ENCODE peak calls at places on chromosome 15, in ten cellular contexts. O, P, G, A, V, R, N, H, C and M are unnamed samples.

GRCh38 chr15:31228980-31229826 is 97.4 kb upstream of the KLF13 start:
- DNase-seq in R (peak), N (peak), P (no peak), G (no peak), A (no peak), V (peak), H (no peak), O (peak), C (no peak), M (no peak)

GRCh38 chr15:34984884-34985630 is 3.0 kb downstream of the ZNF770 start:
- DNase-seq in G (peak), P (no peak), H (no peak), V (peak), N (no peak), R (no peak), O (no peak), C (no peak), A (no peak), M (no peak)

GRCh38 chr15:66946578-66947164 is 118.7 kb upstream of the SMAD3 start:
- DNase-seq in V (peak), C (peak), N (peak), O (peak), G (peak), A (peak), H (no peak), P (peak), R (peak), M (peak)

GRCh38 chr15:25783607-25784131 is 79.5 kb downstream of the ATP10A start:
- DNase-seq in N (no peak), R (no peak), A (peak), O (peak), P (peak), G (peak), C (peak), V (no peak), H (no peak), M (no peak)

GRCh38 chr15:58330836-58331561 is 100.8 kb upstream of the LIPC start:
- DNase-seq in R (no peak), C (no peak), H (no peak), A (no peak), P (no peak), G (no peak), V (peak), N (no peak), O (no peak), M (no peak)

GRCh38 chr15:27324871-27325270 is 353.9 kb downstream of the GABRG3 start:
- DNase-seq in O (no peak), N (no peak), G (no peak), C (no peak), A (no peak), R (no peak), V (no peak), P (no peak), H (no peak), M (no peak)

GRCh38 chr15:90362936-90363212 is 10.8 kb downstream of the ZNF774 start:
- DNase-seq in N (no peak), O (no peak), V (no peak), H (peak), C (no peak), R (no peak), P (no peak), A (peak), G (no peak), M (no peak)

GRCh38 chr15:101617390-101617965 is 34.7 kb downstream of the TM2D3 start:
- DNase-seq in C (no peak), N (no peak), H (no peak), A (no peak), V (no peak), R (no peak), O (no peak), P (no peak), G (no peak), M (no peak)

GRCh38 chr15:77874071-77874470 is 203.4 kb downstream of the TBC1D2B start:
- DNase-seq in R (no peak), G (no peak), O (no peak), C (no peak), A (no peak), N (no peak), P (no peak), H (no peak), V (no peak), M (no peak)

GRCh38 chr15:81378438-81378837 is 4.4 kb upstream of the TMC3 start:
- DNase-seq in V (no peak), R (no peak), A (no peak), O (no peak), P (no peak), C (no peak), G (no peak), H (no peak), N (no peak), M (no peak)

GRCh38 chr15:66497502-66498455 is at the start of gene SNAPC5:
- DNase-seq in R (peak), H (no peak), N (peak), O (peak), V (peak), A (peak), G (peak), P (peak), C (peak), M (peak)

GRCh38 chr15:49313650-49314049 is 109.4 kb upstream of the FGF7 start:
- DNase-seq in C (no peak), G (no peak), A (peak), R (no peak), V (no peak), H (peak), O (no peak), N (no peak), P (no peak), M (no peak)

GRCh38 chr15:98721166-98721565 is 72.8 kb downstream of the IGF1R start:
- DNase-seq in A (no peak), C (no peak), H (no peak), N (no peak), V (no peak), P (no peak), G (no peak), R (no peak), O (no peak), M (no peak)

GRCh38 chr15:46080018-46080417 is 445.2 kb downstream of the SQOR start:
- DNase-seq in G (peak), C (peak), A (peak), P (no peak), N (no peak), V (no peak), H (no peak), O (peak), R (no peak), M (no peak)

GRCh38 chr15:29795610-29796009 is 26.7 kb downstream of the TJP1 start:
- DNase-seq in H (no peak), A (no peak), N (no peak), C (no peak), P (no peak), G (no peak), R (no peak), V (no peak), O (no peak), M (no peak)

GRCh38 chr15:25766421-25766820 is 96.7 kb downstream of the ATP10A start:
- DNase-seq in V (no peak), A (no peak), N (no peak), R (no peak), C (no peak), H (no peak), O (no peak), P (no peak), G (no peak), M (no peak)

GRCh38 chr15:44535509-44536297 is 1.2 kb upstream of the EIF3J start:
- DNase-seq in O (peak), A (no peak), N (peak), C (peak), V (no peak), P (peak), G (peak), R (no peak), H (no peak), M (no peak)

GRCh38 chr15:83210619-83211018 is 3.0 kb upstream of the HDGFL3 start:
- DNase-seq in H (peak), O (no peak), P (peak), V (no peak), A (peak), N (no peak), C (no peak), G (no peak), R (no peak), M (no peak)

GRCh38 chr15:64997911-64998310 is 8.2 kb upstream of the SPG21 start:
- DNase-seq in O (no peak), P (no peak), R (no peak), V (no peak), G (no peak), A (peak), H (no peak), C (no peak), N (no peak), M (no peak)

GRCh38 chr15:73753250-73754130 is at the start of gene INSYN1:
- DNase-seq in C (peak), P (peak), G (peak), N (no peak), A (peak), H (no peak), R (no peak), O (peak), V (no peak), M (no peak)

GRCh38 chr15:88890495-88890894 is 4.8 kb downstream of the HAPLN3 start:
- DNase-seq in O (no peak), N (no peak), C (no peak), V (no peak), G (no peak), P (no peak), H (no peak), R (no peak), A (peak), M (no peak)

GRCh38 chr15:49855917-49856637 is 235.2 kb downstream of the DTWD1 start:
- DNase-seq in A (peak), V (no peak), O (no peak), P (no peak), H (peak), C (no peak), N (no peak), R (no peak), G (no peak), M (no peak)

GRCh38 chr15:40982855-40983254 is 29.6 kb downstream of the CHAC1 start:
- DNase-seq in V (no peak), H (peak), O (no peak), P (no peak), R (no peak), C (no peak), A (peak), G (no peak), N (peak), M (no peak)

GRCh38 chr15:49675051-49675450 is 54.2 kb downstream of the DTWD1 start:
- DNase-seq in V (no peak), H (no peak), G (no peak), P (no peak), A (peak), N (no peak), R (no peak), C (no peak), O (no peak), M (no peak)

GRCh38 chr15:101327147-101327740 is 32.2 kb upstream of the SNRPA1 start:
- DNase-seq in H (no peak), N (peak), G (no peak), A (no peak), R (no peak), C (no peak), P (no peak), O (no peak), V (no peak), M (no peak)

GRCh38 chr15:63931556-63931955 is 97.8 kb upstream of the HERC1 start:
- DNase-seq in G (no peak), V (no peak), A (no peak), C (no peak), O (peak), P (no peak), R (no peak), N (no peak), H (no peak), M (no peak)

GRCh38 chr15:26156041-26156440 is 292.9 kb upstream of the ATP10A start:
- DNase-seq in V (no peak), A (no peak), G (no peak), O (no peak), P (no peak), N (no peak), C (no peak), H (no peak), R (no peak), M (no peak)

GRCh38 chr15:96728591-96728990 is 398.1 kb downstream of the NR2F2 start:
- DNase-seq in O (no peak), G (no peak), A (no peak), N (no peak), V (no peak), H (no peak), P (no peak), C (no peak), R (no peak), M (no peak)

GRCh38 chr15:82548700-82549099 is 8.4 kb upstream of the RPS17 start:
- DNase-seq in G (no peak), N (no peak), C (no peak), H (no peak), P (no peak), O (no peak), R (peak), V (no peak), A (no peak), M (no peak)

GRCh38 chr15:73755481-73755880 is 2.3 kb upstream of the INSYN1 start:
- DNase-seq in P (no peak), V (no peak), C (no peak), G (no peak), O (no peak), R (no peak), H (no peak), N (no peak), A (no peak), M (no peak)

GRCh38 chr15:78914027-78914764 is 30.6 kb downstream of the CTSH start:
- DNase-seq in R (no peak), O (no peak), A (peak), N (no peak), C (no peak), V (no peak), H (no peak), P (peak), G (peak), M (no peak)

GRCh38 chr15:99275061-99275460 is 23.8 kb downstream of the LRRC28 start:
- DNase-seq in V (no peak), P (no peak), N (no peak), R (no peak), O (no peak), C (no peak), G (no peak), H (no peak), A (no peak), M (no peak)

GRCh38 chr15:63056843-63057242 is 14.3 kb downstream of the TPM1 start:
- DNase-seq in C (no peak), V (no peak), A (no peak), H (no peak), R (no peak), N (no peak), G (peak), O (no peak), P (no peak), M (no peak)

GRCh38 chr15:90059208-90059985 is 42.9 kb downstream of the IDH2 start:
- DNase-seq in P (no peak), R (peak), G (peak), C (no peak), A (no peak), O (peak), H (no peak), V (peak), N (peak), M (no peak)

GRCh38 chr15:101615986-101616848 is 36.0 kb downstream of the TM2D3 start:
- DNase-seq in C (peak), P (peak), V (no peak), G (peak), N (no peak), O (peak), H (no peak), A (peak), R (no peak), M (no peak)

GRCh38 chr15:97141360-97141759 is 810.9 kb downstream of the NR2F2 start:
- DNase-seq in R (no peak), P (no peak), V (no peak), H (no peak), G (no peak), A (no peak), N (no peak), C (no peak), O (no peak), M (no peak)

GRCh38 chr15:48560321-48561051 is 85.0 kb downstream of the FBN1 start:
- DNase-seq in V (no peak), O (no peak), R (peak), A (peak), H (no peak), C (no peak), G (no peak), P (no peak), N (no peak), M (no peak)

GRCh38 chr15:58340176-58340575 is 91.6 kb upstream of the LIPC start:
- DNase-seq in C (no peak), P (no peak), N (no peak), O (no peak), A (peak), R (no peak), G (no peak), H (no peak), V (no peak), M (no peak)

GRCh38 chr15:45205192-45205591 is 17.4 kb upstream of the SHF start:
- DNase-seq in O (peak), C (peak), H (no peak), N (no peak), V (no peak), G (peak), A (peak), R (peak), P (peak), M (no peak)

GRCh38 chr15:58441376-58442070 is 9.7 kb downstream of the LIPC start:
- DNase-seq in G (no peak), V (no peak), N (no peak), A (peak), P (no peak), C (no peak), H (no peak), O (no peak), R (no peak), M (no peak)

GRCh38 chr15:70213779-70214178 is 116.1 kb upstream of the TLE3 start:
- DNase-seq in C (no peak), N (no peak), V (no peak), R (no peak), H (no peak), A (no peak), O (peak), G (no peak), P (no peak), M (no peak)
- TF ChIP-seq CTCF in C (no peak), N (no peak), V (no peak), R (no peak), H (no peak), A (no peak), O (no peak), G (no peak), P (no peak), M (no peak)

DNA sequence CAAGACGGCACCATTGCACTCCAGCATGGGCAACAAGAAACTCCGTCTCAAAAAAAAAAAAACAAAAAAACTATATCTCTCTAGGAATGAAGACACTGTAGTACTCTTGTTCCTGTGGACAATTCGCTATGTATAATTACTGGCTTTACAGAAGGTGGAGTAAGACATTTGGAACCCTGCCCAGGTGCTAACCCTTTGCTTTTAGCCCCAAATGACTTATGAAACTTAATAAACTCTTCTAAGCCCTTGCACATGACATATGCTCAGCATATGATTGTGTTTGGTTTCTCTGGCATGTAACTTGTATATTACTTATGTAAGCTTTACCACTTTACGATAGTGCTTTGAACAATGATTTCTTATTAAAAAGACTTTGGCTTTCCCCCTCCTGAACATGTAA is 27.3 kb upstream of the PRTG start:
- DNase-seq in P (no peak), H (no peak), N (no peak), G (no peak), O (no peak), A (peak), V (no peak), R (no peak), C (no peak), M (no peak)
- TF ChIP-seq CTCF in P (no peak), H (no peak), N (no peak), G (no peak), O (no peak), A (no peak), V (no peak), R (no peak), C (no peak), M (no peak)

GRCh38 chr15:33699145-33699544 is 269.2 kb upstream of the CHRM5 start:
- DNase-seq in A (no peak), O (no peak), P (no peak), G (no peak), H (no peak), V (no peak), R (no peak), N (no peak), C (no peak), M (no peak)

GRCh38 chr15:33700695-33701303 is 267.5 kb upstream of the CHRM5 start:
- DNase-seq in V (peak), A (peak), G (peak), C (peak), O (peak), H (peak), P (peak), R (peak), N (no peak), M (no peak)

GRCh38 chr15:33701304-33701696 is 267.0 kb upstream of the CHRM5 start:
- DNase-seq in H (no peak), A (no peak), P (peak), C (no peak), O (peak), G (no peak), N (no peak), V (no peak), R (no peak), M (no peak)

GRCh38 chr15:33698128-33698527 is 270.2 kb upstream of the CHRM5 start:
- DNase-seq in P (no peak), R (no peak), A (no peak), N (no peak), V (no peak), G (no peak), C (no peak), O (no peak), H (no peak), M (no peak)

DNA sequence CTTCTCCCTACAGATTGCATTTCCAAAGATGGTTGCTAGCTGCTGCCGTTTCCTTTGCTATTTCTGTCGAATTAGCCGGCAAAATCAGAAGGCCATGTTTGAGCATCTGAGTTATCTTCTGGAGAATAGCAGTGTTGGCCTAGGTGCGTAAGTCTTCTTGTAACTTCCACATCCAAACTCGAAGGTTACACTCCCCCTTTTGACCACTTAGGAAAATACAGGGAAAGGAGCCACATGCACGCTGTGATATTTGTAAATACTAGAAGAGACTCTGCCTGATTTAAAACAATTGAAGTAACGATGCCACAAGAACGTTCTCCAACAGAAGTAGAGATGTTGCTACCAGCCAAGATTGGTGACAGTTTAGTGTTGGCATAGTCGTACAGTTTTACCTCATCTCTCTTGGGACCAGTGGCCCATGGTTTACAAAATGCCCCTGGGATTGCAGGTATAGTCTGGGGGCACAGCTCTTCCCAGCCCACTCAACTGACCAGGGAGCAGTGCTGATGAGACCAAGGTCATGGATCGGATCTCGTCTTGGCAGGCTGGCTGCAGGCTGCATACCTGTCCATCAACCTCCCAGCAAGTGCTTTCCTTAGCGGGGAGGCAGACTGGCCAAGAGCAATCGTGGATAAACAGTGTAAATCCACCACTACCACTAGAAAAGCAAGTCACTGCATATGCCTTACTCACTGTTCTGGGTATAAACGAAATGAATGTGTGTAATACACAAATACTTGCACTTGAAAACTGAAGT is 268.4 kb upstream of the CHRM5 start:
- DNase-seq in G (no peak), V (no peak), H (no peak), A (peak), O (no peak), C (no peak), R (no peak), N (no peak), P (no peak), M (no peak)
- TF ChIP-seq CTCF in G (no peak), V (no peak), H (no peak), A (peak), O (peak), C (peak), R (no peak), N (no peak), P (peak), M (no peak)

GRCh38 chr15:75191235-75191634 is 10.4 kb upstream of the C15orf39 start:
- DNase-seq in C (no peak), H (no peak), N (no peak), V (no peak), R (no peak), G (no peak), P (no peak), O (no peak), A (no peak), M (no peak)
- TF ChIP-seq CTCF in C (no peak), H (no peak), N (no peak), V (no peak), R (no peak), G (no peak), P (no peak), O (no peak), A (no peak), M (no peak)